ENCODE peak calls at places on chromosomes 1 and 21, in eight cellular contexts. W is NB4, Z is NCI-H1105 treated with DMSO at 0.1 percent for 48 hours, P is K562, N is DMS53, Q is A549, T is AG04449, K is stromal cell of bone marrow. Y is an unnamed sample.
A peak's percentile ranks its signal among the peaks of the same experiment; 100 is the strongest.

GRCh38 chr1:94326329-94326728 is 88.9 kb upstream of the ARHGAP29 start:
- DNase-seq in W (no peak), Z (no peak), P (no peak), K (no peak), T (no peak), N (no peak), Q (no peak), Y (peak; percentile 41)

GRCh38 chr1:230337266-230337665 is 88.9 kb downstream of the PGBD5 start:
- DNase-seq in K (no peak), T (no peak), Z (no peak), Q (no peak), W (no peak), N (no peak), P (no peak), Y (no peak)

GRCh38 chr21:31145271-31145801 is 107.1 kb upstream of the KRTAP19-8 start:
- DNase-seq in Z (no peak), Q (no peak), N (no peak), K (no peak), T (no peak), P (no peak), W (no peak), Y (no peak)

GRCh38 chr1:185156321-185156853 is 366 bp downstream of the TRMT1L start:
- DNase-seq in N (peak; percentile 75), K (no peak), W (peak; percentile 50), Z (peak; percentile 48), P (no peak), Q (no peak), T (no peak), Y (no peak)

GRCh38 chr1:233962878-233963277 is 58.4 kb downstream of the SLC35F3 start:
- DNase-seq in P (peak; percentile 32), T (no peak), N (no peak), K (no peak), W (no peak), Z (no peak), Q (no peak), Y (no peak)

GRCh38 chr1:45552309-45552708 is 1.7 kb downstream of the AKR1A1 start:
- DNase-seq in Q (no peak), N (peak; percentile 93), W (no peak), T (no peak), P (no peak), K (no peak), Z (peak; percentile 90), Y (peak; percentile 84)

GRCh38 chr1:94602312-94602711 is 60.8 kb upstream of the F3 start:
- DNase-seq in P (no peak), W (peak; percentile 100), T (no peak), Q (no peak), N (no peak), K (no peak), Z (no peak), Y (no peak)

GRCh38 chr21:16370176-16370575 is 640.4 kb downstream of the USP25 start:
- DNase-seq in T (no peak), Q (no peak), P (no peak), W (no peak), Z (no peak), N (peak; percentile 19), K (no peak), Y (peak; percentile 16)

GRCh38 chr1:24551910-24552571 is 3.8 kb upstream of the NCMAP start:
- DNase-seq in N (peak; percentile 51), Q (peak; percentile 24), K (peak; percentile 21), W (no peak), P (no peak), Z (no peak), T (no peak), Y (no peak)

GRCh38 chr1:208934933-208935332 is 648.6 kb upstream of the CAMK1G start:
- DNase-seq in Q (no peak), P (no peak), Z (no peak), K (no peak), W (no peak), T (no peak), N (no peak), Y (no peak)

GRCh38 chr1:155979525-155980343 is 1.4 kb upstream of the ARHGEF2 start:
- DNase-seq in Q (no peak), W (peak; percentile 58), Z (no peak), K (no peak), P (peak; percentile 85), T (no peak), N (peak; percentile 19), Y (no peak)

GRCh38 chr1:220281159-220281574 is 8.9 kb upstream of the RAB3GAP2 start:
- DNase-seq in W (peak; percentile 39), Q (peak; percentile 26), P (peak; percentile 47), N (peak; percentile 90), T (no peak), Z (no peak), K (no peak), Y (peak; percentile 44)

GRCh38 chr1:43666608-43667007 is 16.7 kb downstream of the KDM4A start:
- DNase-seq in W (no peak), N (no peak), Z (no peak), K (peak; percentile 23), T (no peak), Q (no peak), P (no peak), Y (peak; percentile 75)

GRCh38 chr1:89356658-89357400 is 7.0 kb upstream of the GBP6 start:
- DNase-seq in Z (no peak), K (peak; percentile 62), W (no peak), T (peak; percentile 14), Q (no peak), P (no peak), N (peak; percentile 63), Y (peak; percentile 83)

GRCh38 chr21:26140185-26140584 is 30.4 kb downstream of the APP start:
- DNase-seq in K (peak; percentile 98), Q (peak; percentile 93), W (peak; percentile 3), P (peak; percentile 2), T (peak; percentile 57), Z (no peak), N (peak; percentile 62), Y (peak; percentile 57)

GRCh38 chr1:218496561-218496960 is 151.4 kb downstream of the TGFB2 start:
- DNase-seq in W (no peak), Z (no peak), P (no peak), K (peak; percentile 99), T (peak; percentile 100), N (peak; percentile 62), Q (peak; percentile 99), Y (peak; percentile 34)

GRCh38 chr1:39159224-39160036 is 45.1 kb upstream of the MACF1 start:
- DNase-seq in Z (no peak), T (no peak), K (no peak), W (no peak), P (peak; percentile 40), Q (peak; percentile 48), N (peak; percentile 84), Y (no peak)

GRCh38 chr1:66069976-66070375 is 277.3 kb downstream of the PDE4B start:
- DNase-seq in Z (no peak), T (no peak), K (no peak), W (no peak), P (no peak), Q (no peak), N (no peak), Y (no peak)

GRCh38 chr1:173507205-173507846 is 30.2 kb downstream of the PRDX6 start:
- DNase-seq in W (no peak), T (peak; percentile 50), Q (peak; percentile 63), N (peak; percentile 42), K (peak; percentile 61), Z (no peak), P (no peak), Y (peak; percentile 80)

GRCh38 chr1:9628541-9629444 is 22.7 kb upstream of the PIK3CD start:
- DNase-seq in Z (no peak), P (no peak), Q (no peak), T (no peak), N (no peak), K (no peak), W (peak; percentile 62), Y (no peak)

GRCh38 chr21:34260598-34260997 is 103.2 kb upstream of the KCNE2 start:
- DNase-seq in K (no peak), Z (no peak), P (no peak), Q (no peak), N (no peak), W (no peak), T (no peak), Y (no peak)

GRCh38 chr1:82398357-82398756 is 597.6 kb downstream of the ADGRL2 start:
- DNase-seq in W (no peak), Q (no peak), K (no peak), T (no peak), P (no peak), N (no peak), Z (no peak), Y (no peak)